ENCODE peak calls at places on chromosomes 1 and 21, in nine cellular contexts. I is GM23248; J is stimulated activated CD4-positive, alpha-beta T cell treated with anti-CD3 and anti-CD28 coated beads, TNF-alpha, amount 100 ng/mL, for 24 hours; F is HuH-7.5; Y is AG04450; D is activated CD4-positive, alpha-beta T cell treated with anti-CD3 and anti-CD28 coated beads, Interleukin-2, amount 50 U/mL, for 1 hour; O is psoas muscle; G is lower lobe of right lung; W is cardiac muscle cell. S is an unnamed sample.

GRCh38 chr1:208153386-208153785 is 90.8 kb downstream of the PLXNA2 start:
- DNase-seq in F (no peak), D (no peak), O (no peak), I (no peak), W (no peak), G (no peak), J (no peak), Y (no peak), S (no peak)

GRCh38 chr1:21165076-21165475 is 11.6 kb downstream of the EIF4G3 start:
- DNase-seq in D (no peak), Y (no peak), G (no peak), W (peak), I (no peak), O (no peak), F (no peak), J (no peak), S (no peak)

GRCh38 chr21:37564924-37565529 is 198.5 kb downstream of the DYRK1A start:
- DNase-seq in G (no peak), Y (no peak), D (no peak), W (no peak), O (peak), F (no peak), I (peak), J (no peak), S (no peak)

GRCh38 chr21:14482165-14482564 is 64.0 kb downstream of the SAMSN1 start:
- DNase-seq in O (no peak), J (peak), W (no peak), D (no peak), Y (no peak), F (no peak), I (no peak), G (no peak), S (no peak)

GRCh38 chr1:247467008-247467572 is 9.2 kb upstream of the OR2B11 start:
- DNase-seq in W (no peak), G (no peak), Y (no peak), O (no peak), J (no peak), D (no peak), I (no peak), F (no peak), S (no peak)

GRCh38 chr21:41366522-41367151 is 4.8 kb downstream of the MX2 start:
- DNase-seq in W (peak), I (peak), D (no peak), J (no peak), F (peak), O (no peak), G (peak), Y (peak), S (no peak)

GRCh38 chr1:77759090-77760028 is at the start of gene USP33:
- DNase-seq in G (peak), Y (peak), I (peak), J (peak), O (peak), D (peak), F (peak), W (peak), S (peak)

GRCh38 chr1:38942664-38943428 is 1.2 kb upstream of the RHBDL2 start:
- DNase-seq in Y (no peak), O (no peak), G (no peak), F (no peak), W (no peak), D (no peak), J (no peak), I (no peak), S (no peak)

GRCh38 chr1:230120949-230121381 is 53.9 kb downstream of the GALNT2 start:
- DNase-seq in G (no peak), D (no peak), Y (no peak), O (no peak), J (no peak), W (peak), I (peak), F (peak), S (no peak)

GRCh38 chr1:155856257-155856974 is 598 bp downstream of the GON4L start:
- DNase-seq in W (no peak), I (no peak), D (no peak), G (no peak), J (no peak), F (no peak), Y (no peak), O (no peak), S (no peak)

GRCh38 chr1:28297826-28298225 is 31.0 kb upstream of the MED18 start:
- DNase-seq in W (no peak), D (no peak), G (no peak), Y (no peak), O (no peak), F (no peak), I (no peak), J (no peak), S (no peak)

GRCh38 chr1:6962390-6962955 is 177.2 kb downstream of the CAMTA1 start:
- DNase-seq in J (peak), W (peak), O (peak), D (peak), G (no peak), I (no peak), Y (no peak), F (no peak), S (peak)

GRCh38 chr1:174077755-174078490 is 55.8 kb upstream of the RC3H1 start:
- DNase-seq in Y (no peak), J (no peak), W (no peak), O (no peak), F (no peak), D (no peak), I (no peak), G (no peak), S (no peak)

GRCh38 chr1:81803423-81804103 is 2.8 kb downstream of the ADGRL2 start:
- DNase-seq in D (no peak), J (no peak), O (no peak), I (peak), G (no peak), F (peak), Y (no peak), W (peak), S (no peak)

GRCh38 chr1:221912230-221912629 is 170.3 kb upstream of the DUSP10 start:
- DNase-seq in I (peak), G (no peak), W (no peak), F (no peak), O (no peak), Y (no peak), J (peak), D (no peak), S (no peak)

GRCh38 chr1:167871331-167871730 is 42.6 kb downstream of the ADCY10 start:
- DNase-seq in W (no peak), Y (no peak), G (no peak), O (no peak), D (no peak), I (peak), F (no peak), J (no peak), S (no peak)

S was measured in progenitor cell of endocrine pancreas.